ENCODE peak calls at places on chromosomes 7 and 10, in six cellular contexts. One of them, this sample, is unnamed. For H3K9me3, the result is how much of the 10 kb centered on the place peaks cover.

GRCh38 chr10:31031205-31031665 is 430 bp downstream of the ZNF438 start:
- DNase-seq in transverse colon: no peak
- DNase-seq in IMR-90: no peak
- DNase-seq in uterus: no peak
- DNase-seq in stomach: peak
- DNase-seq in gastrocnemius medialis: no peak
- DNase-seq in this sample: no peak

GRCh38 chr10:109264004-109264403 is 659.3 kb downstream of the XPNPEP1 start:
- DNase-seq in IMR-90: no peak
- DNase-seq in gastrocnemius medialis: no peak
- DNase-seq in uterus: no peak
- DNase-seq in stomach: no peak
- DNase-seq in transverse colon: no peak
- DNase-seq in this sample: no peak

GRCh38 chr10:109886037-109886787 is 37.1 kb downstream of the XPNPEP1 start:
- DNase-seq in transverse colon: no peak
- DNase-seq in gastrocnemius medialis: peak
- DNase-seq in uterus: no peak
- DNase-seq in stomach: no peak
- DNase-seq in IMR-90: no peak
- DNase-seq in this sample: no peak

GRCh38 chr10:73590881-73591577 is at the start of gene USP54:
- DNase-seq in stomach: no peak
- DNase-seq in IMR-90: peak
- DNase-seq in uterus: no peak
- DNase-seq in transverse colon: no peak
- DNase-seq in gastrocnemius medialis: no peak
- DNase-seq in this sample: no peak

GRCh38 chr10:86258940-86259339 is 107.7 kb downstream of the GRID1 start:
- DNase-seq in IMR-90: no peak
- DNase-seq in gastrocnemius medialis: no peak
- DNase-seq in uterus: no peak
- DNase-seq in transverse colon: no peak
- DNase-seq in stomach: peak
- DNase-seq in this sample: no peak

GRCh38 chr10:47140752-47141348 is 159.1 kb upstream of the GDF10 start:
- DNase-seq in stomach: no peak
- DNase-seq in IMR-90: no peak
- DNase-seq in gastrocnemius medialis: no peak
- DNase-seq in uterus: peak
- DNase-seq in transverse colon: no peak
- DNase-seq in this sample: no peak

GRCh38 chr7:107659666-107660065 is 962 bp upstream of the SLC26A4 start:
- DNase-seq in transverse colon: no peak
- DNase-seq in IMR-90: peak
- DNase-seq in stomach: no peak
- DNase-seq in gastrocnemius medialis: no peak
- DNase-seq in uterus: no peak
- DNase-seq in this sample: no peak

GRCh38 chr7:33807779-33808482 is 97.4 kb upstream of the BMPER start:
- DNase-seq in uterus: no peak
- DNase-seq in transverse colon: peak
- DNase-seq in gastrocnemius medialis: no peak
- DNase-seq in stomach: no peak
- DNase-seq in IMR-90: peak
- DNase-seq in this sample: no peak

GRCh38 chr7:47470567-47471357 is 111.1 kb downstream of the TNS3 start:
- DNase-seq in gastrocnemius medialis: no peak
- DNase-seq in transverse colon: peak
- DNase-seq in IMR-90: no peak
- DNase-seq in uterus: no peak
- DNase-seq in stomach: peak
- DNase-seq in this sample: peak

GRCh38 chr10:91311601-91312000 is 91.1 kb downstream of the PCGF5 start:
- DNase-seq in gastrocnemius medialis: no peak
- DNase-seq in uterus: no peak
- DNase-seq in transverse colon: no peak
- DNase-seq in stomach: no peak
- DNase-seq in IMR-90: no peak
- DNase-seq in this sample: no peak

GRCh38 chr7:128914566-128915151 is 4.2 kb upstream of the KCP start:
- DNase-seq in stomach: no peak
- DNase-seq in IMR-90: no peak
- DNase-seq in gastrocnemius medialis: no peak
- DNase-seq in uterus: no peak
- DNase-seq in transverse colon: no peak
- DNase-seq in this sample: no peak

GRCh38 chr10:114603943-114604342 is 54.1 kb downstream of the ABLIM1 start:
- DNase-seq in gastrocnemius medialis: no peak
- DNase-seq in uterus: no peak
- DNase-seq in IMR-90: no peak
- DNase-seq in transverse colon: peak
- DNase-seq in stomach: no peak
- DNase-seq in this sample: no peak

GRCh38 chr7:130345106-130345505 is 490 bp downstream of the CPA5 start:
- DNase-seq in stomach: no peak
- DNase-seq in IMR-90: no peak
- DNase-seq in uterus: no peak
- DNase-seq in transverse colon: no peak
- DNase-seq in gastrocnemius medialis: no peak
- DNase-seq in this sample: no peak

GRCh38 chr7:123725586-123726171 is 23.1 kb downstream of the WASL start:
- DNase-seq in IMR-90: no peak
- DNase-seq in stomach: no peak
- DNase-seq in transverse colon: no peak
- DNase-seq in uterus: no peak
- DNase-seq in gastrocnemius medialis: no peak
- DNase-seq in this sample: no peak

GRCh38 chr10:123402656-123403055 is 248.5 kb downstream of the BUB3 start:
- DNase-seq in uterus: no peak
- DNase-seq in gastrocnemius medialis: no peak
- DNase-seq in transverse colon: peak
- DNase-seq in IMR-90: no peak
- DNase-seq in stomach: no peak
- DNase-seq in this sample: no peak

GRCh38 chr7:51175316-51175991 is 141.2 kb downstream of the COBL start:
- DNase-seq in stomach: no peak
- DNase-seq in gastrocnemius medialis: no peak
- DNase-seq in IMR-90: no peak
- DNase-seq in transverse colon: no peak
- DNase-seq in uterus: no peak
- DNase-seq in this sample: no peak

GRCh38 chr7:18356195-18356645 is 139.3 kb upstream of the HDAC9 start:
- DNase-seq in gastrocnemius medialis: no peak
- DNase-seq in transverse colon: no peak
- DNase-seq in uterus: no peak
- DNase-seq in stomach: no peak
- DNase-seq in IMR-90: peak
- DNase-seq in this sample: no peak

GRCh38 chr7:45122975-45123860 is 11.7 kb upstream of the TBRG4 start:
- DNase-seq in stomach: no peak
- DNase-seq in uterus: no peak
- DNase-seq in IMR-90: no peak
- DNase-seq in gastrocnemius medialis: no peak
- DNase-seq in transverse colon: no peak
- DNase-seq in this sample: no peak

GRCh38 chr7:39592586-39592985 is 26.4 kb downstream of the YAE1 start:
- DNase-seq in IMR-90: peak
- DNase-seq in transverse colon: no peak
- DNase-seq in stomach: no peak
- DNase-seq in gastrocnemius medialis: no peak
- DNase-seq in uterus: no peak
- DNase-seq in this sample: no peak

GRCh38 chr10:85720931-85721330 is 645.7 kb downstream of the GRID1 start:
- DNase-seq in uterus: no peak
- DNase-seq in transverse colon: no peak
- DNase-seq in gastrocnemius medialis: no peak
- DNase-seq in IMR-90: no peak
- DNase-seq in stomach: no peak
- DNase-seq in this sample: no peak

GRCh38 chr10:17144757-17145156 is 15.1 kb upstream of the CUBN start:
- DNase-seq in IMR-90: peak
- DNase-seq in uterus: no peak
- DNase-seq in gastrocnemius medialis: no peak
- DNase-seq in transverse colon: no peak
- DNase-seq in stomach: no peak
- DNase-seq in this sample: no peak

GRCh38 chr7:1368682-1369571 is 90.3 kb downstream of the MICALL2 start:
- DNase-seq in stomach: no peak
- DNase-seq in transverse colon: no peak
- DNase-seq in uterus: no peak
- DNase-seq in gastrocnemius medialis: no peak
- DNase-seq in IMR-90: no peak
- DNase-seq in this sample: no peak

GRCh38 chr10:93475871-93476270 is 6.3 kb downstream of the MYOF start:
- DNase-seq in transverse colon: peak
- DNase-seq in stomach: no peak
- DNase-seq in uterus: no peak
- DNase-seq in gastrocnemius medialis: no peak
- DNase-seq in IMR-90: peak
- DNase-seq in this sample: no peak

GRCh38 chr7:14219125-14219524 is 229.7 kb upstream of the ETV1 start:
- DNase-seq in uterus: no peak
- DNase-seq in stomach: no peak
- DNase-seq in transverse colon: no peak
- DNase-seq in gastrocnemius medialis: no peak
- DNase-seq in IMR-90: no peak
- DNase-seq in this sample: no peak

DNA sequence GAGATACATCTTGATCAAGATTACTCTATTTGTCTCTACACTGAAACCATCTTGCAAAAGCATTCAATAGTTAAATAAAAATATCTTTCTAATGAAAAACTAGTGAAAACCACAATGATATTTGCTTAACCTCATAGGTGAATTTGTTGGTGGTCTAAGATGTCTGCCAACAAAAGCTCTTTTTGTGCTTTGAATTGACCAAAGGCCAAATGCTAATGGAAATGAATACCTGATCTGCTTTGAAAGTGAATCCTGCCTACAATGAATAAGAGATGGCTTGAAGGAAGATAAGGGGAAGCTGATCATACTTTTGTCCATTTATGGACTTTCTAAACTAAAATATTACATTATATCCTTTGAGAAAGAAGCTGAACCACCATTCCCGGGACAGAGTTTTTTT is 228.9 kb upstream of the ETV1 start:
- DNase-seq in gastrocnemius medialis: no peak
- DNase-seq in stomach: no peak
- DNase-seq in transverse colon: no peak
- DNase-seq in IMR-90: no peak
- DNase-seq in uterus: no peak
- DNase-seq in this sample: no peak
- H3K9me3 ChIP-seq in gastrocnemius medialis: under half
- H3K9me3 ChIP-seq in stomach: under half
- H3K9me3 ChIP-seq in transverse colon: under half
- H3K9me3 ChIP-seq in IMR-90: under half
- H3K9me3 ChIP-seq in uterus: under half
- H3K9me3 ChIP-seq in this sample: under half

DNA sequence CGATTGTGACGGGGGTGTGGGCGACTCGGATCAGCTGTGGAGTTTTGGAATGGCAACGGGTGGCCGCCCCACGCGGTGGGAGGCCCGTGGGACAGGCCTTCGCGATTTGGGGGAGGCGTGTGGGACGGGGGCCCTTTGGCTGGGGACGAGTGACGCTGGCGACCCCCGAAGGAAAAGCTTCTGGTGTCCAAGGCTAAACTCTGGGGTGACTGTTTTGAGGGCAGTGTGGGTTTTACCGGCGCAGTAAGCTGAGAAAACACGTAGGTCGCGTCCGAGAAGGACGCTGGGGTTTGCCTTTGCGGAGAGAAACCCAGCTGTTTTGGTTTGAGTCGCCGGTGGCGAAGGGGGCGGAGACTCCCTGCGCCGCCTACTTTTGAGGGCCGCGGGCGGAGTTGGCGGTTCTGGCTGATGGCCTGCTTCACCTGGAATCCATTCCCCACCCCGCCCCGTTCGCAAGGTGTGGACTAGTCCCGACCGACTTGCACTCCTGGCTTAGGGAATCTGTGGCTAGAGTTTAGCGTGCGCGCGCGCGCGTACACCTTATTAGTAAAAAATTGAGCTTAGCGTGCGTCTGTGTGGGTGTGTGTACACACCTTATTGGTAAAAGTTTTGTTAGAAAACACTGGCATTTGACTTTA is 606 bp downstream of the TAX1BP1 start:
- DNase-seq in IMR-90: peak
- DNase-seq in transverse colon: peak
- DNase-seq in uterus: peak
- DNase-seq in gastrocnemius medialis: peak
- DNase-seq in stomach: peak
- DNase-seq in this sample: peak
- TF ChIP-seq POLR2A in IMR-90: peak
- TF ChIP-seq POLR2A in transverse colon: peak
- TF ChIP-seq POLR2A in uterus: peak
- TF ChIP-seq POLR2A in gastrocnemius medialis: no peak
- TF ChIP-seq POLR2A in stomach: no peak
- TF ChIP-seq POLR2A in this sample: peak

DNA sequence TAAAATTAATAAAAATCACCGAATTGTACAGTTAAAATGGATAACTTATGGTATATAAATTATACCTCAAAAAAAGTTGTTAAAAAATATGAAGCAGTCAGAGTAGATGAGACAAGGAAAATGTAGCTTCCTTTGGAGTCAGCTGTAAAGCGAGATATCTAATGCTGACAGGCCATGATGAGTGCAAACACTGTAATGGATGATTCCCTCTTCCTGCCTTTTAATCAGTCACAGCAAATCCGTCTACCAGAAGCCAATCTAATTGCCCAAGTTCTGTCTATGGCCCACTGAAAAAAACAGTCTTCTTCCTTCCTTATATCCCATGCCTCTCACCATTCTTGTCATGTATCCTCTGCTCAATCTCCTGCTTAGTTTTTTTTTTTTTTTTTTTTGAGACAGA is 59.9 kb upstream of the DNAJB12 start:
- DNase-seq in IMR-90: no peak
- DNase-seq in transverse colon: no peak
- DNase-seq in uterus: no peak
- DNase-seq in stomach: no peak
- DNase-seq in gastrocnemius medialis: no peak
- DNase-seq in this sample: no peak
- H3K9me3 ChIP-seq in IMR-90: under half
- H3K9me3 ChIP-seq in transverse colon: under half
- H3K9me3 ChIP-seq in uterus: under half
- H3K9me3 ChIP-seq in stomach: under half
- H3K9me3 ChIP-seq in gastrocnemius medialis: under half
- H3K9me3 ChIP-seq in this sample: under half

DNA sequence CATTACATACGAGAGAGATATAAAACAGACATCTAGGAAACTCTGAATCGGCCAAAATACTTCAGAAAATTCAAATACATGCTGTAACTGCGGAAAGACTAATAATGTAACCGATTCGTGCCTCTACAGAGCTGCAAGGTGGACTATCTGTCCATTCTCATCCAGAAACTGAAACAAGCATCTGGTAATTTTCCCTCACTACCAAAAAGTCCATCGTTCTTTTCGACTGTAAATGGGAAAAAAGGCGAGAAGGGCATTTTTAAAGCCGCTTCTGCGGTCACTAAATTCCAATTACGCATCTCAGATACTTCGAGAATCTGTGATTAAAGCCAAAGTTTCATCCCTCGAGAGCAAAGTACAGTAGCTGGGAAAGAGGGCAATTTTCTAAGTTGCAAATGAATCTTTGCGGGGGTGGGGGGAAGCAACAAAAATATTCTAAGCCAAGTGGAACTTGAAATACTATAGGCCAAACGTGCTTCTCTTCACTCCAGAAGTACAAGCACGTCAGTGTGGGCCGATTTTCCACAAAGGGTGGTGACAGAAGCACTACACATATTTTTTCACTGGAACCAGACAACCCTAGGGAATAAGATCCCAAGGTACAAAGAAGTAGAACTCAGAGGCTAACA is 1.2 kb downstream of the OGA start:
- DNase-seq in transverse colon: no peak
- DNase-seq in uterus: no peak
- DNase-seq in stomach: no peak
- DNase-seq in gastrocnemius medialis: no peak
- DNase-seq in IMR-90: no peak
- DNase-seq in this sample: no peak
- TF ChIP-seq POLR2A in transverse colon: no peak
- TF ChIP-seq POLR2A in uterus: no peak
- TF ChIP-seq POLR2A in stomach: no peak
- TF ChIP-seq POLR2A in gastrocnemius medialis: peak
- TF ChIP-seq POLR2A in IMR-90: no peak
- TF ChIP-seq POLR2A in this sample: no peak